ENCODE peak calls at places on chromosomes 4 and X, in ten cellular contexts. G is Caco-2, O is lung, U is K562, H is bronchial epithelial cell, M is colonic mucosa, D is cardiac fibroblast, A is GM23338, R is psoas muscle, K is uterus. C is an unnamed sample.

GRCh38 chrX:25650216-25650615 is 487.9 kb upstream of the MAGEB18 start:
- DNase-seq in U (no peak), M (no peak), D (peak; percentile 5), O (no peak), G (no peak), K (no peak), R (no peak), A (no peak), H (peak; percentile 31), C (no peak)

GRCh38 chrX:16643160-16643559 is 6.8 kb upstream of the S100G start:
- DNase-seq in D (peak; percentile 49), G (no peak), R (no peak), K (no peak), H (peak; percentile 88), U (no peak), M (no peak), O (no peak), A (peak; percentile 21), C (no peak)

GRCh38 chr4:1763550-1764080 is 29.5 kb upstream of the FGFR3 start:
- DNase-seq in O (no peak), K (peak; percentile 31), R (no peak), H (no peak), D (peak; percentile 54), M (peak; percentile 39), A (no peak), G (no peak), U (peak; percentile 62), C (no peak)

GRCh38 chr4:1419708-1420107 is 13.5 kb upstream of the NKX1-1 start:
- DNase-seq in G (no peak), O (no peak), M (no peak), U (no peak), A (no peak), R (no peak), H (no peak), K (no peak), D (no peak), C (peak; percentile 49)

GRCh38 chr4:48681856-48682255 is 98.2 kb downstream of the FRYL start:
- DNase-seq in D (peak; percentile 69), G (no peak), A (peak; percentile 41), H (peak; percentile 71), K (no peak), O (no peak), R (no peak), U (no peak), M (no peak), C (no peak)

GRCh38 chrX:56733459-56734046 is 4.5 kb downstream of the NBDY start:
- DNase-seq in G (no peak), A (peak; percentile 73), H (peak; percentile 55), O (peak; percentile 41), U (peak; percentile 15), K (peak; percentile 27), R (no peak), D (peak; percentile 35), M (peak; percentile 67), C (no peak)

GRCh38 chrX:2548731-2549423 is 48.1 kb upstream of the DHRSX start:
- DNase-seq in U (no peak), D (no peak), A (peak; percentile 61), O (no peak), H (no peak), G (no peak), K (no peak), R (no peak), M (no peak), C (no peak)

GRCh38 chr4:1207603-1208265 is 35.4 kb upstream of the SPON2 start:
- DNase-seq in R (peak; percentile 77), K (peak; percentile 84), M (peak; percentile 64), U (no peak), D (peak; percentile 91), A (peak; percentile 11), H (no peak), G (peak; percentile 22), O (peak; percentile 56), C (no peak)

GRCh38 chr4:38989487-38989886 is 42.7 kb downstream of the TMEM156 start:
- DNase-seq in M (no peak), G (no peak), R (no peak), O (no peak), H (peak; percentile 50), D (no peak), A (no peak), K (no peak), U (no peak), C (no peak)

GRCh38 chr4:168803727-168804126 is 206.3 kb downstream of the CBR4 start:
- DNase-seq in G (no peak), M (no peak), D (peak; percentile 63), U (no peak), O (no peak), A (peak; percentile 77), H (peak; percentile 100), K (no peak), R (no peak), C (no peak)

GRCh38 chr4:46506876-46507275 is 116.9 kb upstream of the GABRA2 start:
- DNase-seq in R (no peak), U (no peak), A (no peak), H (no peak), O (no peak), M (no peak), K (no peak), G (no peak), D (no peak), C (no peak)

GRCh38 chr4:78308517-78308916 is 243.1 kb upstream of the ANXA3 start:
- DNase-seq in M (no peak), A (no peak), D (no peak), U (no peak), G (no peak), K (no peak), O (no peak), R (no peak), H (no peak), C (no peak)

GRCh38 chr4:14920237-14920636 is 82.0 kb upstream of the CPEB2 start:
- DNase-seq in U (no peak), K (no peak), D (no peak), A (no peak), O (no peak), H (no peak), G (no peak), M (no peak), R (no peak), C (no peak)

GRCh38 chr4:144288011-144288903 is 147.7 kb upstream of the GYPA start:
- DNase-seq in M (no peak), O (no peak), K (no peak), H (no peak), R (no peak), D (no peak), G (no peak), A (peak; percentile 3), U (no peak), C (no peak)

GRCh38 chrX:96424007-96424406 is 260.6 kb upstream of the DIAPH2 start:
- DNase-seq in M (no peak), H (peak; percentile 29), R (no peak), O (no peak), G (no peak), U (no peak), A (no peak), K (no peak), D (peak; percentile 63), C (no peak)

GRCh38 chr4:164379694-164380093 is 374.2 kb upstream of the SMIM31 start:
- DNase-seq in U (no peak), M (no peak), H (peak; percentile 38), A (no peak), O (no peak), G (no peak), K (no peak), D (no peak), R (no peak), C (no peak)

GRCh38 chr4:157025898-157026297 is 50.1 kb upstream of the GLRB start:
- DNase-seq in R (no peak), K (no peak), U (no peak), H (no peak), M (no peak), D (no peak), A (no peak), O (no peak), G (no peak), C (no peak)
- TF ChIP-seq CTCF in R (no peak), K (no peak), U (no peak), H (no peak), M (no peak), D (no peak), A (no peak), O (no peak), G (no peak), C (no peak)

DNA sequence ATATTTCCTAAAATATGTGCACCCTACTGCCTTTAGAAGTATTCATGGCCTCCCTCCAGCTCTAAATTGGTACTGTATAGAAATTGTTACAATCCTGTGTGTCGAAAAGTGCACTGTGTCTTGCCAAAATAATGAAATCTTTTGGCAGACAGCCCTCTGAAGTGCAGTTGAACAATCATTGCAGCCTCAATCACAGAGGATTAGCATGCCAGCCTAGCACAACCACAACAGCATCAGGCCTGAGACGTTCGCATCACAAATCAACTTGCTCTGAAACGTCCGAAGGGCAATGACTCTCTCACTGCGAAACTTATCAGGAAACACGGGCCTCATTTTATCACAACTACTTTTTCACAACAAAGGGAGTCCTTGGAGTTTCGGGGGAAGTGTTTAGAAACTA is 99.0 kb downstream of the ANOS1 start:
- DNase-seq in D (peak; percentile 57), H (peak; percentile 5), K (no peak), O (no peak), A (peak; percentile 17), M (no peak), G (no peak), U (no peak), R (no peak), C (no peak)
- H3K4me3 ChIP-seq in D (no peak overlapping the region), H (no peak overlapping the region), K (no peak overlapping the region), O (no peak overlapping the region), A (no peak overlapping the region), M (no peak overlapping the region), G (no peak overlapping the region), U (no peak overlapping the region), R (no peak overlapping the region), C (no peak overlapping the region)

DNA sequence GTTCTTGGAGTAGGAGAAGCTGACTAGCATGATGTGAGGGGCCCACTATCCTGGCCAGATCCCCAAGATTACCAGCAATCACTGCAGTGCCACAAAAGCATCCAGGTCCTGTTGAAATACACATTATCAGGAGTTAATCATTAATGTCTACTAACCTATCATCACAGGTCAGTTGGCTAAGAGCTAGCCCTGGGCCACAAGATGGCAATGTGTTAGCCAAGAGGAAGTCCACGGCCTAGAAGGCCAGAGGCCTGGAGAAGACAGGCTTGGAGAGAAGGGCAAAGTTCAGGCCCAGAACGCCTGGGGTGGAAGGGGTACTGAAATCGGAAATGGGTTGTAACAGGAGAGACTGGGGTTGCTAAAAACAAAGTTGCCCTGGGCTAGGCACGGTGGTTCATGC is 19.9 kb upstream of the KIAA1210 start:
- DNase-seq in O (no peak), G (peak; percentile 50), D (no peak), H (no peak), U (no peak), R (no peak), M (no peak), K (no peak), A (no peak), C (peak; percentile 45)
- TF ChIP-seq CTCF in O (no peak), G (no peak), D (no peak), H (no peak), U (no peak), R (no peak), M (no peak), K (no peak), A (no peak), C (no peak)

DNA sequence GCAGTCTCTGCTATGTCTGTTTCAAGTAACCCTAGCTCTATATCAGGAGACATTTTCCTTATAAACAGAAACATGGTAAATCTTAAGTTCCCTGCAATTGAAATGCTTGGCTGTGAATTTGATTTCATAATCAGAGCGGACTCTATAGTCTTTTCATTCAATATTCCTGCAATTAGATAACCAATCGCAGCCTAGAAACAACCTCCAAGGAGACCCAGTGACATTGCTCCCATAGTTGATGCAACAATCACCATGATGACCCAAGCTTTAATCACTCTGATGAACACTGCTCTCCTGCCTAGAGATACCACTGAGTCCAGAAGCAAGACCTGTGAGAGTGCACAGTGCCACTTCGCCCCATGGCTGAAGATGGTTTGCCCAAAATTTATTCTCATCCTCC is at the start of gene CABS1:
- DNase-seq in A (no peak), H (no peak), R (no peak), M (no peak), O (no peak), U (no peak), K (no peak), D (no peak), G (no peak), C (no peak)
- H3K4me3 ChIP-seq in A (no peak within 1 kb of the TSS), H (no peak within 1 kb of the TSS), R (no peak within 1 kb of the TSS), M (no peak within 1 kb of the TSS), O (no peak within 1 kb of the TSS), U (no peak within 1 kb of the TSS), K (no peak within 1 kb of the TSS), D (no peak within 1 kb of the TSS), G (no peak within 1 kb of the TSS), C (no peak within 1 kb of the TSS)

C was measured in lower leg skin.